ENCODE peak calls at places on chromosome 9, in seven cellular contexts. E, K, U, Y, W, N and J are unnamed samples.

GRCh38 chr9:98873535-98874432 is 66.3 kb downstream of the GALNT12 start:
- DNase-seq in Y (no peak), U (no peak), E (no peak), K (no peak), N (no peak), W (peak), J (no peak)

GRCh38 chr9:68720656-68721313 is 15.7 kb downstream of the PIP5K1B start:
- DNase-seq in Y (no peak), K (no peak), E (no peak), U (no peak), N (no peak), W (no peak), J (no peak)

GRCh38 chr9:90950600-90950999 is 149.0 kb downstream of the SYK start:
- DNase-seq in Y (no peak), W (no peak), K (no peak), U (no peak), E (peak), N (no peak), J (no peak)

GRCh38 chr9:17863213-17863883 is 284.5 kb downstream of the SH3GL2 start:
- DNase-seq in W (no peak), U (no peak), K (no peak), Y (no peak), N (no peak), E (no peak), J (no peak)

GRCh38 chr9:3760031-3760430 is 234.2 kb upstream of the RFX3 start:
- DNase-seq in Y (no peak), N (no peak), E (peak), U (no peak), W (peak), K (no peak), J (no peak)

GRCh38 chr9:126148523-126148870 is 178.1 kb upstream of the MVB12B start:
- DNase-seq in Y (no peak), K (no peak), W (no peak), U (no peak), N (no peak), E (no peak), J (no peak)

GRCh38 chr9:25678147-25678666 is at the start of gene TUSC1:
- DNase-seq in E (peak), W (peak), N (peak), Y (peak), K (peak), U (peak), J (peak)

GRCh38 chr9:3857673-3858072 is 331.9 kb upstream of the RFX3 start:
- DNase-seq in N (no peak), E (no peak), Y (no peak), W (peak), U (no peak), K (no peak), J (no peak)

GRCh38 chr9:34163439-34163838 is 15.4 kb upstream of the UBAP1 start:
- DNase-seq in N (no peak), E (no peak), Y (no peak), W (peak), U (no peak), K (no peak), J (no peak)

GRCh38 chr9:107043886-107044285 is 180.9 kb downstream of the ZNF462 start:
- DNase-seq in U (no peak), E (no peak), K (no peak), W (no peak), Y (no peak), N (peak), J (no peak)

GRCh38 chr9:136198605-136199083 is 6.3 kb downstream of the LHX3 start:
- DNase-seq in N (no peak), Y (no peak), E (peak), W (no peak), U (no peak), K (no peak), J (no peak)

GRCh38 chr9:96061293-96061987 is 185.9 kb downstream of the ERCC6L2 start:
- DNase-seq in Y (peak), K (no peak), N (peak), E (peak), U (no peak), W (peak), J (peak)

GRCh38 chr9:33443047-33443446 is 4.3 kb downstream of the AQP3 start:
- DNase-seq in U (no peak), W (peak), N (no peak), Y (no peak), K (no peak), E (no peak), J (no peak)